ENCODE peak calls at places on chromosomes 12 and 14, in five cellular contexts. K is myocyte, I is NCI-H1092 treated with DMSO at 0.1 percent for 48 hours, B is HEK293T, X is MV-4-11. H is an unnamed sample.

GRCh38 chr12:84738481-84738972 is 174.1 kb downstream of the SLC6A15 start:
- DNase-seq in X (no peak), K (peak), I (no peak), B (no peak), H (no peak)

GRCh38 chr14:85197976-85198375 is 332.0 kb upstream of the FLRT2 start:
- DNase-seq in X (no peak), B (no peak), I (no peak), K (no peak), H (no peak)

GRCh38 chr12:56522486-56523193 is 1.0 kb downstream of the RBMS2 start:
- DNase-seq in B (no peak), X (no peak), K (peak), I (no peak), H (no peak)

GRCh38 chr12:53670308-53670707 is 5.6 kb downstream of the ATP5MC2 start:
- DNase-seq in B (no peak), X (no peak), I (no peak), K (no peak), H (no peak)

GRCh38 chr12:92363295-92364146 is 217.9 kb upstream of the BTG1 start:
- DNase-seq in X (peak), I (no peak), B (no peak), K (peak), H (no peak)

GRCh38 chr12:7512528-7512927 is 9.0 kb upstream of the CD163 start:
- DNase-seq in K (peak), B (no peak), X (peak), I (no peak), H (no peak)

GRCh38 chr12:6264402-6265037 is 46.0 kb upstream of the PLEKHG6 start:
- DNase-seq in B (no peak), K (no peak), X (no peak), I (no peak), H (no peak)

GRCh38 chr12:105352940-105353635 is 22.6 kb downstream of the C12orf75 start:
- DNase-seq in B (no peak), X (no peak), I (peak), K (peak), H (no peak)

GRCh38 chr12:78002878-78003277 is 172.2 kb downstream of the NAV3 start:
- DNase-seq in X (peak), B (no peak), I (peak), K (no peak), H (no peak)

GRCh38 chr12:53427905-53428594 is 4.4 kb downstream of the AMHR2 start:
- DNase-seq in X (no peak), I (no peak), K (peak), B (no peak), H (no peak)

GRCh38 chr12:112308652-112309051 is 73.6 kb downstream of the HECTD4 start:
- DNase-seq in B (no peak), X (no peak), K (no peak), I (no peak), H (no peak)

GRCh38 chr12:91722072-91722471 is 423.6 kb downstream of the BTG1 start:
- DNase-seq in B (no peak), I (no peak), K (no peak), X (no peak), H (no peak)

GRCh38 chr14:76053576-76054369 is 68.2 kb downstream of the IFT43 start:
- DNase-seq in X (no peak), K (no peak), B (no peak), I (no peak), H (no peak)

GRCh38 chr12:92408072-92408900 is 262.6 kb upstream of the BTG1 start:
- DNase-seq in B (peak), I (peak), K (peak), X (peak), H (peak)

GRCh38 chr12:132351751-132352495 is 22.5 kb upstream of the GALNT9 start:
- DNase-seq in I (no peak), K (no peak), X (no peak), B (no peak), H (no peak)

GRCh38 chr14:29587046-29587445 is 340.6 kb downstream of the PRKD1 start:
- DNase-seq in I (no peak), K (no peak), B (no peak), X (no peak), H (no peak)

GRCh38 chr14:100714205-100714781 is 12.4 kb upstream of the DLK1 start:
- DNase-seq in X (no peak), K (peak), I (peak), B (no peak), H (no peak)

GRCh38 chr14:93017898-93018297 is 94.9 kb downstream of the CHGA start:
- DNase-seq in K (peak), B (no peak), X (no peak), I (no peak), H (no peak)

GRCh38 chr14:60233251-60233650 is 15.8 kb upstream of the PPM1A start:
- DNase-seq in B (no peak), I (no peak), K (no peak), X (no peak), H (no peak)

GRCh38 chr12:115135800-115136211 is 451.8 kb upstream of the TBX3 start:
- DNase-seq in K (no peak), X (no peak), I (peak), B (no peak), H (no peak)

GRCh38 chr14:24612186-24612585 is 2.7 kb upstream of the GZMH start:
- DNase-seq in I (peak), X (peak), B (no peak), K (no peak), H (no peak)

GRCh38 chr12:120181991-120182631 is 12.4 kb downstream of the GCN1 start:
- DNase-seq in B (no peak), X (no peak), K (no peak), I (no peak), H (no peak)

GRCh38 chr12:59708059-59708458 is 112.2 kb downstream of the SLC16A7 start:
- DNase-seq in I (no peak), K (peak), B (no peak), X (no peak), H (no peak)

GRCh38 chr14:69039287-69039628 is 60.2 kb upstream of the ACTN1 start:
- DNase-seq in K (no peak), B (no peak), I (no peak), X (no peak), H (no peak)

GRCh38 chr14:102848830-102849521 is 71.7 kb downstream of the TRAF3 start:
- DNase-seq in I (peak), K (peak), B (no peak), X (no peak), H (no peak)

GRCh38 chr14:73696466-73697390 is 17.5 kb downstream of the PNMA1 start:
- DNase-seq in B (no peak), X (peak), K (peak), I (no peak), H (no peak)